ENCODE peak calls at places on chromosome X, in six cellular contexts. I is body of pancreas, F is HepG2, B is lower leg skin, Z is NB4, J is adrenal gland. K is an unnamed sample.

GRCh38 chrX:145825896-145826295 is 8.3 kb downstream of the SLITRK2 start:
- DNase-seq in J (peak), I (peak), Z (peak), B (no peak), F (no peak), K (no peak)

GRCh38 chrX:3743821-3744439 is 30.5 kb upstream of the PRKX start:
- DNase-seq in I (peak), J (no peak), B (peak), F (no peak), Z (peak), K (no peak)

GRCh38 chrX:103674531-103675454 is 11.7 kb downstream of the MORF4L2 start:
- DNase-seq in J (no peak), B (no peak), I (no peak), F (no peak), Z (no peak), K (no peak)

GRCh38 chrX:155333701-155334100 is 713 bp downstream of the CLIC2 start:
- DNase-seq in Z (no peak), J (no peak), B (no peak), I (no peak), F (no peak), K (no peak)

GRCh38 chrX:3362956-3363355 is 16.5 kb upstream of the MXRA5 start:
- DNase-seq in Z (no peak), J (no peak), F (no peak), I (no peak), B (no peak), K (no peak)

GRCh38 chrX:123959281-123960063 is 2.0 kb upstream of the STAG2 start:
- DNase-seq in Z (peak), J (peak), I (peak), B (peak), F (no peak), K (peak)

GRCh38 chrX:76172325-76172887 is 456 bp upstream of the PBDC1 start:
- DNase-seq in Z (no peak), J (no peak), B (no peak), F (no peak), I (no peak), K (peak)

GRCh38 chrX:34770511-34770910 is 113.4 kb upstream of the TMEM47 start:
- DNase-seq in F (no peak), B (no peak), Z (no peak), J (no peak), I (no peak), K (no peak)

GRCh38 chrX:69493766-69494165 is 10.4 kb upstream of the NALF2 start:
- DNase-seq in J (no peak), B (no peak), Z (no peak), F (no peak), I (no peak), K (no peak)

GRCh38 chrX:10143071-10143983 is 13.4 kb upstream of the CLCN4 start:
- DNase-seq in F (no peak), J (no peak), I (no peak), B (no peak), Z (no peak), K (no peak)

GRCh38 chrX:48966796-48967579 is 4.7 kb downstream of the KCND1 start:
- DNase-seq in Z (no peak), F (no peak), B (no peak), J (no peak), I (no peak), K (peak)

GRCh38 chrX:66015906-66016689 is 23.8 kb downstream of the VSIG4 start:
- DNase-seq in J (no peak), Z (no peak), B (no peak), I (no peak), F (no peak), K (no peak)

GRCh38 chrX:45714864-45715263 is 514.2 kb upstream of the DIPK2B start:
- DNase-seq in Z (peak), I (peak), F (no peak), J (no peak), B (no peak), K (no peak)

GRCh38 chrX:20432048-20432447 is 165.3 kb upstream of the RPS6KA3 start:
- DNase-seq in J (no peak), B (no peak), F (no peak), Z (no peak), I (no peak), K (no peak)

GRCh38 chrX:45756562-45756961 is 555.9 kb upstream of the DIPK2B start:
- DNase-seq in B (no peak), F (no peak), I (no peak), J (no peak), Z (peak), K (no peak)

GRCh38 chrX:112197845-112198244 is 115.3 kb upstream of the TRPC5 start:
- DNase-seq in B (no peak), Z (no peak), J (no peak), F (no peak), I (no peak), K (no peak)

GRCh38 chrX:17923546-17923945 is 62.4 kb upstream of the RAI2 start:
- DNase-seq in F (no peak), J (no peak), Z (peak), B (no peak), I (no peak), K (no peak)

GRCh38 chrX:37504991-37505390 is 66.5 kb upstream of the LANCL3 start:
- DNase-seq in Z (no peak), I (no peak), J (no peak), B (no peak), F (no peak), K (no peak)

GRCh38 chrX:119381349-119381944 is 17.7 kb upstream of the SLC25A43 start:
- DNase-seq in J (no peak), F (no peak), Z (no peak), I (no peak), B (no peak), K (no peak)

GRCh38 chrX:134931550-134931949 is 59.2 kb upstream of the SMIM10 start:
- DNase-seq in Z (peak), I (no peak), B (no peak), F (peak), J (no peak), K (no peak)

GRCh38 chrX:103913356-103914020 is 48.9 kb upstream of the TMSB15B start:
- DNase-seq in Z (no peak), B (no peak), J (no peak), F (no peak), I (no peak), K (no peak)

GRCh38 chrX:19063030-19063429 is 59.2 kb downstream of the ADGRG2 start:
- DNase-seq in J (no peak), Z (no peak), B (no peak), F (no peak), I (no peak), K (peak)

GRCh38 chrX:129652565-129653169 is 2.1 kb downstream of the APLN start:
- DNase-seq in F (no peak), J (no peak), B (no peak), Z (no peak), I (no peak), K (no peak)
- TF ChIP-seq POLR2A in F (no peak), J (no peak), B (no peak), Z (no peak), I (no peak), K (no peak)

GRCh38 chrX:132218100-132218807 is 993 bp downstream of the RAP2C start:
- DNase-seq in B (peak), Z (peak), F (peak), I (peak), J (peak), K (peak)
- TF ChIP-seq POLR2A in B (no peak), Z (no peak), F (peak), I (peak), J (peak), K (peak)

GRCh38 chrX:102604327-102604726 is 5.0 kb downstream of the ARMCX5 start:
- DNase-seq in J (no peak), B (no peak), I (no peak), Z (no peak), F (no peak), K (no peak)

GRCh38 chrX:102599950-102600579 is 750 bp downstream of the ARMCX5 start:
- DNase-seq in B (no peak), F (no peak), J (no peak), I (no peak), Z (no peak), K (no peak)

GRCh38 chrX:102599084-102599949 is at the start of gene ARMCX5:
- DNase-seq in B (peak), Z (peak), J (peak), F (peak), I (peak), K (peak)
- TF ChIP-seq POLR2A in B (no peak), Z (no peak), J (peak), F (peak), I (peak), K (peak)

GRCh38 chrX:40449396-40449795 is 131.4 kb upstream of the ATP6AP2 start:
- DNase-seq in Z (no peak), J (no peak), B (peak), I (no peak), F (no peak), K (no peak)

GRCh38 chrX:40448793-40449192 is 132.0 kb upstream of the ATP6AP2 start:
- DNase-seq in I (no peak), F (no peak), J (no peak), Z (no peak), B (no peak), K (no peak)

GRCh38 chrX:40444798-40445496 is 135.8 kb upstream of the ATP6AP2 start:
- DNase-seq in F (no peak), J (no peak), Z (no peak), B (no peak), I (no peak), K (no peak)

GRCh38 chrX:40444133-40444532 is 136.6 kb upstream of the ATP6AP2 start:
- DNase-seq in B (no peak), F (no peak), I (no peak), Z (no peak), J (no peak), K (no peak)

DNA sequence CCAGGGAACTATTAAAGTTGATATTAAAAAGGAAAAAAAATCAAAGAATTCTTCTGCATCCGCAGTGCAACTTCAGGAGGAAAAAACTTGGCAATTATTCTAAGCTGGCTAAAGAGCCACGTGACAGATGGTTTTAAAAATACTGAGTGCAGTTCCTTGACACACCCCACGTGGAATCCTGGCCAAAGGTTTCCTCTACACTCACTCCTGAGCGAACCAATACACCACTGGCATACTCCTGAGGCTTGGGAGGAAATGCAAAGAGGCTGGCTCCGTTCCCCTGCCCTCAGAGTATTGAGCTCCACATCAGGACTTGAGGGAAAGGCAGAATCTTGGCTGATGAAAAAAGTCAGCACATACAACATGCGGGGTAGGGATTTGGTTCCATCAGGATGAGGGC is 133.8 kb upstream of the ATP6AP2 start:
- DNase-seq in J (no peak), I (no peak), Z (no peak), F (no peak), B (no peak), K (no peak)
- TF ChIP-seq POLR2A in J (no peak), I (no peak), Z (no peak), F (no peak), B (no peak), K (no peak)

DNA sequence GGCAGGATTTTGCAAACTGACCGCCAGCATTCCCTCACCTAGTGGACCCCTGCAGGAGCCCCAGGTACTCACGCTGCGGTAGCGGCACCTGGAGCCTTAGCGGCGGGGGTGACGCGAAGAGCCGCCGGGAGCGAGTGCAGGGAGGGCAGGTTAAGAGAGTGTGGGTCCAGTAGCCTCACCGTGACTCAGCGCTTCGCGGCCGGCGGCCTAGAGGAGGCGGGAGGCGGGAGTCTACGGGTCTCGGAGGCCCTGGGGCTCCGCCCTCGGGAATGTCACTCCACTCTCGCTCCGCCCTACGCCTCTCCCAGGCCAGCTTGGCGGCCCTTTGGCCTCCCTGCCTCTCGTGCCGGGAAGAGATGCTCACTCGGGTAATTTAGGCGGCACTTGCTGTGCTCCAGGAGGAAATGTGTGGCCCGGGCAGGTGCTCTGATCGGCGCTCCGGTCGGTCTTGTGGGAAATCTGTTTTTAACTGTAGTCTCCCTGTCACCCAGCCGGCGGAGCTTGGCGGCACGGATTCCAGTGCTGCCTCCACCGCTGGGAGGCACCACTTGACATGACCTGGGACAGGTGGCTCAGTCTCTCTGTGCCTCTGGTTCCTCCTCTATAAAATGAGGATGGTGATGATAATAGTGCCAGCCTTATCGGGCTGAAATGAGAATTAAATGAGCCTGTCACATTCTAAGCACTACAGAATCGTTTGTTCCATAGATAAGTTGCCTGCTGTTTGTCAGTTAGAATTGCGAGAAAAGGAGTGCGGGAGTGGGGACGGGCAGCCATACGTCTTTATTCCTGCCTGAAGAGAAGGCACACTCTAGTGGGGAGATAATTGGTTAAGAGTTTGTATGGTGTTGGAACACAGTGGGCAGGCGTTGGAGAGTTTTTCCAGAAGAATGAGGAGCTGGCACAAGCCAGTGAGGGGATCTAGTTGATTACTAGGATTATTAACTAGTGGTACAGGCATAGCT is at the start of gene PIR:
- DNase-seq in F (peak), J (peak), I (peak), B (peak), Z (peak), K (peak)
- TF ChIP-seq POLR2A in F (peak), J (peak), I (peak), B (no peak), Z (no peak), K (peak)

GRCh38 chrX:989959-990510 is 222.4 kb downstream of the CRLF2 start:
- DNase-seq in J (peak), B (peak), Z (peak), I (peak), F (no peak), K (peak)
- TF ChIP-seq POLR2A in J (no peak), B (no peak), Z (no peak), I (no peak), F (no peak), K (no peak)

K was measured in H54.